ENCODE peak calls at places on chromosomes 1 and 21, in five cellular contexts. X is MM.1S, D is fibroblast of the aortic adventitia, C is left lung, F is neural progenitor cell. U is an unnamed sample.

GRCh38 chr1:15206418-15207030 is 40.5 kb upstream of the FHAD1 start:
- DNase-seq in D (no peak), C (no peak), F (peak), X (no peak), U (no peak)

GRCh38 chr21:38243732-38244406 is 12.9 kb upstream of the KCNJ15 start:
- DNase-seq in X (peak), C (no peak), D (no peak), F (no peak), U (no peak)

GRCh38 chr1:188670837-188671236 is 1806.8 kb downstream of the BRINP3 start:
- DNase-seq in C (no peak), X (no peak), F (no peak), D (no peak), U (no peak)

GRCh38 chr21:14591882-14592281 is 45.8 kb upstream of the SAMSN1 start:
- DNase-seq in X (no peak), C (no peak), F (no peak), D (peak), U (no peak)

GRCh38 chr1:2789986-2790581 is 11.4 kb downstream of the TTC34 start:
- DNase-seq in X (no peak), C (peak), D (no peak), F (no peak), U (no peak)

GRCh38 chr1:2595812-2596529 is 9.4 kb downstream of the PRXL2B start:
- DNase-seq in F (no peak), D (no peak), X (no peak), C (peak), U (no peak)

GRCh38 chr1:210340751-210341328 is 12.1 kb downstream of the HHAT start:
- DNase-seq in X (no peak), F (no peak), C (no peak), D (no peak), U (no peak)

GRCh38 chr21:34132202-34132601 is 58.8 kb downstream of the MRPS6 start:
- DNase-seq in D (no peak), X (no peak), C (no peak), F (no peak), U (no peak)

GRCh38 chr21:24045373-24045772 is 1561.9 kb downstream of the MRPL39 start:
- DNase-seq in F (no peak), D (no peak), C (no peak), X (no peak), U (no peak)

GRCh38 chr1:46487818-46488218 is 1.8 kb upstream of the DMBX1 start:
- DNase-seq in C (no peak), F (peak), D (no peak), X (no peak), U (no peak)

DNA sequence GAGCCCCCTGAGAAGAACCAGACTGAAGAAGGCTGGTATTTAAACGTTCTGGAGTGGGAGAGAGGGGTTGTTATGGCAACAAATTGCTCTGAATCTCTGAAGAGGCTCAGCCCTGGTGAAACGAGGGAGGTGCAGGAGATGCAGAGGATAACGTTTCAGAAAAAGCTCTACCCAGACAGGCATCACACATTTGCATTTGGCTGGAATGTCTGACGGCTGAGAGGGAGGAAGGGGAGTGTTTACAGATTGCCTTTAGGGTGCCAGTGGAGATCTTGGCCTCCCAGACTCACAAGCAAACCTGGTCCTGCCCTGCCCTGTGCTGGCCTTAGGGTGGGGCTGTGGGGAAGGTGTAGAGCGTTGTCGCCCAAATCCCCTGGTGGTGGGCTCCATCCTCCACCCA is 169.0 kb upstream of the AJAP1 start:
- DNase-seq in X (no peak), C (no peak), F (no peak), D (no peak), U (no peak)
- TF ChIP-seq CTCF in X (no peak), C (no peak), F (peak), D (no peak), U (no peak)

DNA sequence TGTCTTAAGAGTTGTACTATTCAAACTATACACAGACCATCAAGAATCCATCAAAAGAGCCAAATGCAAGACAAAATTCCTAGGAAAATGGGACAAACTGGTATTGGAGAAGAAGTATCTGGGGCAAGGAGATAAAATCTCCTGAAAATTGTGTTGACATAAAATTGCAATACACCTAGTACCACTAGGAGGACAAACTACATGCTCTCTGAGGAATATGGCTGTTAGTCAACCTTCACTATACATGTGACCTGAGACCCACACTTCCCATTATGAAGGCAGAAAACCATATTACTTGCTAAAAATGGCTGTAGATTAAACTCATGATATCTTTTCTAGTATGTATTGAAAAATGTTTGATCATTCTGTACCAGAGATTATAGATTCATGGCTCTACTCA is 30.0 kb downstream of the IRF2BP2 start:
- DNase-seq in C (no peak), X (no peak), D (no peak), F (no peak), U (no peak)
- TF ChIP-seq CTCF in C (no peak), X (peak), D (peak), F (peak), U (peak)

GRCh38 chr1:5830771-5831599 is 161.2 kb downstream of the NPHP4 start:
- DNase-seq in F (peak), C (peak), D (no peak), X (no peak), U (no peak)
- TF ChIP-seq CTCF in F (peak), C (no peak), D (no peak), X (no peak), U (peak)

GRCh38 chr1:165943198-165943597 is 115.8 kb downstream of the UCK2 start:
- DNase-seq in C (no peak), D (peak), X (no peak), F (no peak), U (no peak)
- TF ChIP-seq CTCF in C (no peak), D (no peak), X (no peak), F (peak), U (no peak)